ENCODE peak calls at places on chromosomes 16 and 17, in six cellular contexts. Y, U, O, A, G and S are unnamed samples.

GRCh38 chr17:41528959-41529353 is 848 bp upstream of the KRT19 start:
- DNase-seq in O (no peak), Y (no peak), U (no peak), A (peak; percentile 69), G (no peak), S (no peak)

GRCh38 chr17:38701504-38702165 is 3.4 kb upstream of the MLLT6 start:
- DNase-seq in O (no peak), Y (peak; percentile 47), G (no peak), A (peak; percentile 54), U (no peak), S (no peak)

GRCh38 chr16:81707411-81708321 is 71.4 kb upstream of the PLCG2 start:
- DNase-seq in A (no peak), O (peak; percentile 67), Y (peak; percentile 67), U (peak; percentile 16), G (no peak), S (no peak)

GRCh38 chr17:36001109-36001735 is at the start of gene CCL15:
- DNase-seq in Y (no peak), A (no peak), G (no peak), O (no peak), U (no peak), S (no peak)

GRCh38 chr16:1787322-1788094 is 4.7 kb downstream of the NUBP2 start:
- DNase-seq in O (no peak), U (peak; percentile 11), Y (peak; percentile 12), A (no peak), G (no peak), S (no peak)

GRCh38 chr16:12002447-12003006 is 26.0 kb downstream of the SNX29 start:
- DNase-seq in U (no peak), Y (no peak), O (peak; percentile 77), G (peak; percentile 58), A (no peak), S (no peak)

GRCh38 chr17:49260011-49260921 is 29.7 kb upstream of the PHOSPHO1 start:
- DNase-seq in A (peak; percentile 92), O (peak; percentile 82), U (peak; percentile 68), G (peak; percentile 65), Y (peak; percentile 36), S (no peak)

GRCh38 chr17:60153606-60154355 is 4.0 kb downstream of the CA4 start:
- DNase-seq in O (peak; percentile 39), A (no peak), G (no peak), Y (no peak), U (no peak), S (no peak)

GRCh38 chr17:71145486-71145885 is 975.3 kb upstream of the SOX9 start:
- DNase-seq in Y (no peak), A (no peak), G (no peak), U (no peak), O (no peak), S (no peak)

GRCh38 chr16:24070851-24071250 is 185.3 kb upstream of the CACNG3 start:
- DNase-seq in O (peak; percentile 21), A (peak; percentile 90), Y (peak; percentile 23), G (peak; percentile 64), U (no peak), S (peak; percentile 82)

GRCh38 chr16:79601092-79601977 is 798 bp upstream of the MAF start:
- DNase-seq in G (peak; percentile 80), O (peak; percentile 54), U (peak; percentile 67), A (peak; percentile 58), Y (peak; percentile 42), S (no peak)
- H3K4me3 ChIP-seq in G (peak overlapping the region; percentile 42), O (peak overlapping the region; percentile 67), U (peak overlapping the region; percentile 79), A (peak overlapping the region; percentile 57), Y (peak overlapping the region; percentile 44), S (peak overlapping the region; percentile 47)

DNA sequence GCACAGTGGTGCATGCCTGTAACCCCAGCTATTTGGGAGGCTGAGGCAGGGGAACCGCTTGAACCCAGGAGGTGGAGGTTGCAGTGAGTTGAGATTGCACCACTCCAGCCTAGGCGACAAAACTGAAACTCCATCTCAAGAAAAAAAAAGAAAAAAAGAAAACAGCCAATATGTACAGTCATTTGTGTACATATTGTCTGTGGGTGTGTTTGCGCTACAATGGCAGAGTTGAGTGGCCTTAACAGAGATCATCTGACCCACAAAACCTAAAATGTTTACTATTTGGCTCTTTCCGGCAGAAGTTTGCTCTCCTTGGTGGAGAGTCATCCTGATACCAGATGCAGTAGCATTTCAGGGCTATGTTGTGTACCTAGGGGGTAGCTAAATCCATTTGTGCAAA is 57.9 kb downstream of the ARSG start:
- DNase-seq in A (no peak), O (no peak), G (no peak), Y (no peak), U (no peak), S (no peak)
- H3K4me1 ChIP-seq in A (no peaks in the 10 kb centered on the region), O (no peaks in the 10 kb centered on the region), G (no peaks in the 10 kb centered on the region), Y (no peaks in the 10 kb centered on the region), U (peaks cover 4% of the 10 kb centered on the region), S (peaks cover 2% of the 10 kb centered on the region)

DNA sequence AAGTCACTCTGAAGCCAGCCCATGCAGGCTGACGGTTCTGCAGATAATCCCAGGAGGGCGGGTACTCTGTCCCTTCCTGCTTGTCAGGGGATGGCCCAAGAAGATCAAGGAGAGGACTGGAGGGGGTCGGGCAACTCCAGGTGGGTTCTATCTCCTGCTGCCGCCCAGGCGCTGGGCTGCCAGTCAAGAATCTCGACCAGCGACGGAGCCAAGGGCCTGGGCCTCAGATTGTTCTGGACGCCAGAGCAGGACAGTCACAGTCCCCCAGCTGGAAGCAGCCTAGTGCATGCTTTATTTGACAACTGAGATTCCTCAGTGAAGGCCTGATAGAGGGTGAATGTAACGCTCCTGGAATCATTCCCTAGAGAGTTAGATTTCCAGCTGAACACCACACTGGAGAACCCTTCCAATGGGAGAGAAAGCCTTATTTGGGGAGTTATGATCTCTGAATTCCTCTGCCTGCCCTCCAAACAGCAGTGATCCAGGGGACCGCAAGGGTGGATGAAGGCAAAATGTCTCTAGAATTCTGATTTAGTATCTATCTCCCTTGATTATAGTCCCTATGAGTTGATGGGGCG is 1.2 kb upstream of the KIFC3 start:
- DNase-seq in O (no peak), U (peak; percentile 69), Y (no peak), A (peak; percentile 83), G (peak; percentile 77), S (no peak)
- H3K4me3 ChIP-seq in O (no peak overlapping the region), U (peak overlapping the region; percentile 79), Y (no peak overlapping the region), A (no peak overlapping the region), G (no peak overlapping the region), S (no peak overlapping the region)

GRCh38 chr17:61174310-61174709 is 225.3 kb upstream of the TBX2 start:
- DNase-seq in Y (no peak), A (no peak), O (no peak), U (no peak), G (no peak), S (no peak)
- H3K4me1 ChIP-seq in Y (no peaks in the 10 kb centered on the region), A (no peaks in the 10 kb centered on the region), O (no peaks in the 10 kb centered on the region), U (peaks cover 2% of the 10 kb centered on the region), G (peaks cover 15% of the 10 kb centered on the region), S (no peaks in the 10 kb centered on the region)

DNA sequence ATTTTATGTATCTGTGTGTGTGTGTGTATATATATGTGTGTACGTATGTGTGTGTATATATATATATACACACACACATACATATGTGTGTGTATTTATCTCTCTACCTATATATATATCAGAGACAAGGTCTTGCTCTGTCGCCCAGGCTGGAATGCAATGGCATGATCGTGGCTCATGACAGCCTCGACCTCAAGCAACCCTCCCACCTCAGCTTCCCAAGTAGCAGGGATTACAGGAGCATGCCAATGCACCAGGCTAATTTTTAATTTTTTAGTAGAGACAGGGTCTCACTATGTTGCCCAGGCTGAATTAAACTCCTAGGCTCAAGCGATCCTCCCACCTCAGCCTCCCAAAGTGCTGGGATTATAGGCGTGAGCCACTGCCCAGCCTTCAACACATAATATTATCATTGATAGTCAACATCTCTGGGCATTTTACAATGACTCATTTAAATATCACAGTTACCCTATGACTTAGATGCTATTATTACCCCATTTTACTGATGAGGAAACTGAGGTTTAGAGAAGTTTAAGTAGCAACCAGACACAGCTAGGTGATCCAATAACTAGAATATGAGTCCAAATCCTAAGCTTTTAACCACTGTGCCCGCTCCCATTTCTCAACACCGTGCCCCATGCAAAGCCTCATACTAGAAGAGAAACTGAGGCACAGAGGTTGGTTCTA is 24.3 kb downstream of the G6PC3 start:
- DNase-seq in U (no peak), O (no peak), Y (no peak), A (no peak), G (no peak), S (no peak)
- H3K4me3 ChIP-seq in U (peak overlapping the region; percentile 58), O (no peak overlapping the region), Y (no peak overlapping the region), A (no peak overlapping the region), G (no peak overlapping the region), S (no peak overlapping the region)

GRCh38 chr17:1110524-1110843 is 69.3 kb downstream of the ABR start:
- DNase-seq in U (no peak), O (no peak), G (no peak), Y (no peak), A (no peak), S (no peak)

GRCh38 chr17:1108560-1108809 is 71.3 kb downstream of the ABR start:
- DNase-seq in G (no peak), Y (no peak), U (no peak), A (peak; percentile 43), O (no peak), S (no peak)

GRCh38 chr17:1110844-1111598 is 68.8 kb downstream of the ABR start:
- DNase-seq in A (peak; percentile 84), U (peak; percentile 68), O (peak; percentile 70), G (peak; percentile 50), Y (no peak), S (no peak)

GRCh38 chr17:1108810-1109605 is 70.8 kb downstream of the ABR start:
- DNase-seq in A (peak; percentile 25), Y (peak; percentile 32), U (peak; percentile 78), G (peak; percentile 66), O (peak; percentile 61), S (no peak)

DNA sequence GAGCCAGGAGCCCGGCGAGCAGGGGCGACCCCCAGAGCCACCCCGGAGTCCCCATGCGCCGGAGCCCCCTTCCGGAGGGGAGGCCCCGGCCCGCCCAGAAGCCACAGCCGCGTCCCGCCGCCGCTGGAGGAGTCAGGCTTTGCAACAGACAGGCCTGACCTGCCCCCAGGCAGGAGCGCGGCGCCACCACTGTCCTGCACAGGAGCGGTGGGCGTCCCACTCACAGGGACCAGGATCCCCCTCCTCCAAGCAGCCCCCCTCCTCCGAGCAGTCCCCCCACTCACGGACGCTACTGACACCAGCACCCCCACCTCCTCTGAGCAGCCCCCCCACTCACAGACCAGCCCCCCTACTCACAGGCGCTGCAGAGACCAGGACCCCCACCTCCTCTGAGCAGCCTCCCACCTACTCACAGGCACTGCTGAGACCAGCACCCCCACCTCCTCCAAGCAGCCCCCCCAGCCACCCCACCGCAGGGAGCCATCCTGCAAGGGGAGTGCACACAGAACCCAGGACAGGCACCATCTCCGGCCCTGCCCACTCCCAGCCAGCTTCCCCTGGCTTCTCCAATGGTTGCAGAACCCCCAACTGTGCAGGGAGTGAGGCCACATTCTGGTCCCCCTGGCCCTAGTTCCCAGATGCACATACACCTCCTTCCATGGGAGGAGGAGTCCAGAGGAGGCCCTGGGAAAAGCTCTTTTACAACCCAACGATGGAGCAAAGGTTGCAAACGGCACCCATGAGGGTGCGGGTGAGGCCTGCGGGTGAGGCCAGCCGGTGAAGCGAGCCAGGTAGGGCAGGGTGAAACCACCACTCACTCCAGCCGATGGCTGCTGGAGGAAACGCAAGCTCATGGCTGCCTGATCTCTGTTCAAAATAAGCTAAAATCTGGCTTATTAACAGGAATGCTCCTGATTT is 69.9 kb downstream of the ABR start:
- DNase-seq in Y (no peak), O (no peak), G (peak; percentile 61), U (no peak), A (peak; percentile 70), S (no peak)
- H3K4me1 ChIP-seq in Y (peaks cover 62% of the 10 kb centered on the region), O (peaks cover 31% of the 10 kb centered on the region), G (peaks cover 53% of the 10 kb centered on the region), U (peaks cover 82% of the 10 kb centered on the region), A (peaks cover 3% of the 10 kb centered on the region), S (peaks cover 11% of the 10 kb centered on the region)